ENCODE peak calls at places on chromosome 18, in seven cellular contexts. One of them, this sample, is unnamed.

GRCh38 chr18:58364867-58365533 is 263.9 kb downstream of the ALPK2 start:
- DNase-seq in stomach: no peak
- DNase-seq in ovary: no peak
- DNase-seq in Peyer's patch: no peak
- DNase-seq in H54: peak
- DNase-seq in tibial nerve: no peak
- DNase-seq in right lobe of liver: no peak
- DNase-seq in this sample: no peak

GRCh38 chr18:55522011-55522410 is 66.0 kb downstream of the TCF4 start:
- DNase-seq in ovary: no peak
- DNase-seq in H54: no peak
- DNase-seq in Peyer's patch: peak
- DNase-seq in stomach: no peak
- DNase-seq in right lobe of liver: no peak
- DNase-seq in tibial nerve: no peak
- DNase-seq in this sample: no peak

GRCh38 chr18:12278765-12279682 is 24.9 kb downstream of the CIDEA start:
- DNase-seq in right lobe of liver: peak
- DNase-seq in ovary: peak
- DNase-seq in H54: peak
- DNase-seq in stomach: peak
- DNase-seq in Peyer's patch: peak
- DNase-seq in tibial nerve: peak
- DNase-seq in this sample: peak

GRCh38 chr18:22318745-22319407 is 98.8 kb downstream of the CTAGE1 start:
- DNase-seq in tibial nerve: no peak
- DNase-seq in Peyer's patch: no peak
- DNase-seq in right lobe of liver: no peak
- DNase-seq in ovary: no peak
- DNase-seq in H54: no peak
- DNase-seq in stomach: no peak
- DNase-seq in this sample: no peak

GRCh38 chr18:23107718-23108117 is 27.6 kb upstream of the CABLES1 start:
- DNase-seq in stomach: no peak
- DNase-seq in tibial nerve: no peak
- DNase-seq in Peyer's patch: no peak
- DNase-seq in right lobe of liver: no peak
- DNase-seq in H54: no peak
- DNase-seq in ovary: no peak
- DNase-seq in this sample: no peak

GRCh38 chr18:22102948-22103663 is 66.3 kb upstream of the GATA6 start:
- DNase-seq in stomach: no peak
- DNase-seq in right lobe of liver: no peak
- DNase-seq in H54: no peak
- DNase-seq in ovary: no peak
- DNase-seq in tibial nerve: peak
- DNase-seq in Peyer's patch: no peak
- DNase-seq in this sample: no peak

GRCh38 chr18:21786526-21786925 is 45.9 kb downstream of the MIB1 start:
- DNase-seq in stomach: no peak
- DNase-seq in H54: no peak
- DNase-seq in tibial nerve: no peak
- DNase-seq in ovary: no peak
- DNase-seq in right lobe of liver: no peak
- DNase-seq in Peyer's patch: no peak
- DNase-seq in this sample: no peak

GRCh38 chr18:55877321-55877720 is 289.3 kb upstream of the TCF4 start:
- DNase-seq in Peyer's patch: no peak
- DNase-seq in ovary: no peak
- DNase-seq in H54: no peak
- DNase-seq in stomach: no peak
- DNase-seq in right lobe of liver: no peak
- DNase-seq in tibial nerve: no peak
- DNase-seq in this sample: no peak

GRCh38 chr18:12287131-12287681 is 20.8 kb upstream of the TUBB6 start:
- DNase-seq in tibial nerve: no peak
- DNase-seq in Peyer's patch: no peak
- DNase-seq in right lobe of liver: no peak
- DNase-seq in H54: no peak
- DNase-seq in stomach: no peak
- DNase-seq in ovary: no peak
- DNase-seq in this sample: peak

GRCh38 chr18:4400911-4401310 is 54.2 kb downstream of the DLGAP1 start:
- DNase-seq in Peyer's patch: no peak
- DNase-seq in tibial nerve: no peak
- DNase-seq in ovary: no peak
- DNase-seq in stomach: no peak
- DNase-seq in right lobe of liver: no peak
- DNase-seq in H54: no peak
- DNase-seq in this sample: no peak

GRCh38 chr18:923144-923543 is 18.5 kb downstream of the ADCYAP1 start:
- DNase-seq in tibial nerve: no peak
- DNase-seq in stomach: no peak
- DNase-seq in ovary: no peak
- DNase-seq in H54: no peak
- DNase-seq in right lobe of liver: no peak
- DNase-seq in Peyer's patch: no peak
- DNase-seq in this sample: no peak

GRCh38 chr18:54558609-54559585 is 32.1 kb upstream of the DYNAP start:
- DNase-seq in Peyer's patch: no peak
- DNase-seq in ovary: no peak
- DNase-seq in tibial nerve: peak
- DNase-seq in stomach: no peak
- DNase-seq in right lobe of liver: no peak
- DNase-seq in H54: no peak
- DNase-seq in this sample: no peak

DNA sequence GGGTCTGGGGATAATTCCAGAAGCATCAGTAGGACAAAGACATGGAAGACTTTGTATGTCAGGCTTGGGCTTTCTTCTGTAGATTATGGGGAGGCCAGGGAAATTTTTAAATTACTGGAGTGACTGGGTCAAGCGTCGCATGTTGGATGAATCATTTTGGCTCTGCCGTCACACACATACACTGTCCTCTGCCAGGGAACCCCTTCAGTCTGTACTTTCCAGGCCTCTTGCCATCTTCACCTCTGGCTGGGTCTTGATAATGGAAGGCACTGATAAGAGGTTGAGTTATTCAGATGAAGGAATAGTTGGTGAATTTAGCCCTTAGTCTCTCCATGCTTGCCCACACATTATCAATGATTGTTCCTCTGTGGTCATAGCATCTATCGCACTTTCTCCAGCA is 895.1 kb upstream of the CELF4 start:
- DNase-seq in tibial nerve: no peak
- DNase-seq in Peyer's patch: no peak
- DNase-seq in stomach: no peak
- DNase-seq in H54: no peak
- DNase-seq in ovary: no peak
- DNase-seq in right lobe of liver: no peak
- DNase-seq in this sample: no peak
- TF ChIP-seq POLR2A in tibial nerve: no peak
- TF ChIP-seq POLR2A in Peyer's patch: no peak
- TF ChIP-seq POLR2A in stomach: no peak
- TF ChIP-seq POLR2A in H54: no peak
- TF ChIP-seq POLR2A in ovary: no peak
- TF ChIP-seq POLR2A in right lobe of liver: no peak
- TF ChIP-seq POLR2A in this sample: no peak

GRCh38 chr18:73784853-73785252 is 362.8 kb downstream of the FBXO15 start:
- DNase-seq in H54: no peak
- DNase-seq in stomach: no peak
- DNase-seq in tibial nerve: peak
- DNase-seq in Peyer's patch: no peak
- DNase-seq in ovary: no peak
- DNase-seq in right lobe of liver: no peak
- DNase-seq in this sample: no peak

GRCh38 chr18:73782405-73782804 is 365.2 kb downstream of the FBXO15 start:
- DNase-seq in H54: no peak
- DNase-seq in stomach: no peak
- DNase-seq in right lobe of liver: no peak
- DNase-seq in Peyer's patch: no peak
- DNase-seq in ovary: no peak
- DNase-seq in tibial nerve: no peak
- DNase-seq in this sample: no peak

GRCh38 chr18:73777356-73778051 is 370.1 kb downstream of the FBXO15 start:
- DNase-seq in H54: no peak
- DNase-seq in Peyer's patch: no peak
- DNase-seq in right lobe of liver: no peak
- DNase-seq in tibial nerve: no peak
- DNase-seq in stomach: no peak
- DNase-seq in ovary: no peak
- DNase-seq in this sample: no peak

GRCh38 chr18:73778052-73778395 is 369.6 kb downstream of the FBXO15 start:
- DNase-seq in stomach: no peak
- DNase-seq in tibial nerve: no peak
- DNase-seq in H54: no peak
- DNase-seq in right lobe of liver: no peak
- DNase-seq in ovary: no peak
- DNase-seq in Peyer's patch: no peak
- DNase-seq in this sample: no peak

DNA sequence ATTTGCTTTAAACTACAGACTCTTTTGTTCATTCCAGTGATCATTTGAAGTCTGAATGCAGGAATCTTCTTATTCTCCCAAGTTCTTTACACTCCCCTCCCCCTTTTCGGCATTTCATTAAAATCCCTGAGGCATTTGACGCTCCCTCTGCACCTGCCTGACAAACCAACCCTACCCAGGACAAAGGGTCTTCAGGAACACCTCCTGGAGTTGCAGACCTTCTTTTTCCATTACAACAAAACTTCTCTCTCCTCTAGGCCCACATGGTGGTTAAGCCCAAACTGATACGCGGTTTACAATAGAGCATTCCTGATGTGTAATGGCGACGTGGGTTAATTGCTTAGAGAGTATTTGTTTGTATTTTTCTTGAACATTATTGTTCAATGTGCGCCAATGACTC is 367.4 kb downstream of the FBXO15 start:
- DNase-seq in tibial nerve: no peak
- DNase-seq in stomach: no peak
- DNase-seq in H54: no peak
- DNase-seq in right lobe of liver: no peak
- DNase-seq in Peyer's patch: no peak
- DNase-seq in ovary: no peak
- DNase-seq in this sample: no peak
- TF ChIP-seq POLR2A in tibial nerve: no peak
- TF ChIP-seq POLR2A in stomach: no peak
- TF ChIP-seq POLR2A in H54: no peak
- TF ChIP-seq POLR2A in right lobe of liver: no peak
- TF ChIP-seq POLR2A in Peyer's patch: no peak
- TF ChIP-seq POLR2A in ovary: no peak
- TF ChIP-seq POLR2A in this sample: no peak

GRCh38 chr18:51107082-51107481 is 77.1 kb downstream of the SMAD4 start:
- DNase-seq in tibial nerve: no peak
- DNase-seq in H54: no peak
- DNase-seq in stomach: no peak
- DNase-seq in right lobe of liver: no peak
- DNase-seq in ovary: no peak
- DNase-seq in Peyer's patch: no peak
- DNase-seq in this sample: no peak

GRCh38 chr18:51108330-51108729 is 78.3 kb downstream of the SMAD4 start:
- DNase-seq in ovary: no peak
- DNase-seq in stomach: no peak
- DNase-seq in Peyer's patch: no peak
- DNase-seq in tibial nerve: no peak
- DNase-seq in right lobe of liver: no peak
- DNase-seq in H54: no peak
- DNase-seq in this sample: no peak

GRCh38 chr18:51107594-51108305 is 77.7 kb downstream of the SMAD4 start:
- DNase-seq in stomach: no peak
- DNase-seq in tibial nerve: no peak
- DNase-seq in ovary: no peak
- DNase-seq in right lobe of liver: no peak
- DNase-seq in Peyer's patch: no peak
- DNase-seq in H54: peak
- DNase-seq in this sample: no peak

DNA sequence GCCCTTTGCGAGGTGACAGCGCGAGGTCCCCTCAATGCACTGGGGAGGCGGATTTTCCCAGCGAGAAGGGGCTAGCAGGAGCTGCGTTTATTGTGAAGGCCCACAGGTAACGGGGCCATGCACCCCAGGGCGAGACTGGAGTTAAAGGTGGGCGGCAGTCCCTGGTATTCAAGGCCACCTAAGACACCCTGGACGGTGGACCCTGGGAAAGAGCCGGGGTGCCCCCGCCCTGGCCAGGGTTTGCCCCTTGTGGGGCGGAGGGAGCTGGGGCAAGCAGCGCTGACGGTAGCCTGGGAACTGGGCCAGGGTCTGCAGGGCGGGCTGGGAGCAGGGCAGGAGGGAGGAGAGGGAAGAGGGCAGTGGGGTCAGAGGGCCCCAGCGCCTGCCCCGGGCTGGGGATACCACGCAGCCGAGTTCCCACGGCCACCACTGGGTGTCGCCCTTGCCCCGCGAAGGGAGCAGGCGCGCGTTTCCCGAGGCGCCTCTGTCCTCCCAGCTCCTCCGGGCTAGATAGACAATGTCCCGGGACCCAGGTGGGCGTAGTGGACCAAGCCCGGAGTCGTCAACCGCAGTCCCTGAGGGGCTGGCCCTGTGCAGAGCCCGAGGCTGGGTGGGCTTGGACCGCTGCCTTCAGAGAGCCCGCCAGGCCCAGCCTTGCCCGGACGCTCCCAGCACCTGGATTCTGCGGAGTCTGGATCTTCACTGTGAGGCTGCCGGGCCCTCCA is 80.2 kb downstream of the SMAD4 start:
- DNase-seq in ovary: peak
- DNase-seq in right lobe of liver: peak
- DNase-seq in H54: peak
- DNase-seq in tibial nerve: peak
- DNase-seq in Peyer's patch: peak
- DNase-seq in stomach: peak
- DNase-seq in this sample: no peak
- TF ChIP-seq POLR2A in ovary: no peak
- TF ChIP-seq POLR2A in right lobe of liver: no peak
- TF ChIP-seq POLR2A in H54: no peak
- TF ChIP-seq POLR2A in tibial nerve: no peak
- TF ChIP-seq POLR2A in Peyer's patch: no peak
- TF ChIP-seq POLR2A in stomach: no peak
- TF ChIP-seq POLR2A in this sample: no peak

GRCh38 chr18:36176177-36176584 is 11.1 kb upstream of the MOCOS start:
- DNase-seq in Peyer's patch: no peak
- DNase-seq in ovary: no peak
- DNase-seq in stomach: no peak
- DNase-seq in tibial nerve: no peak
- DNase-seq in H54: no peak
- DNase-seq in right lobe of liver: peak
- DNase-seq in this sample: no peak

GRCh38 chr18:36179562-36180334 is 7.5 kb upstream of the MOCOS start:
- DNase-seq in right lobe of liver: peak
- DNase-seq in stomach: peak
- DNase-seq in Peyer's patch: no peak
- DNase-seq in H54: no peak
- DNase-seq in tibial nerve: peak
- DNase-seq in ovary: peak
- DNase-seq in this sample: no peak

GRCh38 chr18:36177913-36178312 is 9.4 kb upstream of the MOCOS start:
- DNase-seq in stomach: no peak
- DNase-seq in H54: no peak
- DNase-seq in ovary: peak
- DNase-seq in right lobe of liver: no peak
- DNase-seq in Peyer's patch: no peak
- DNase-seq in tibial nerve: no peak
- DNase-seq in this sample: no peak

GRCh38 chr18:36176739-36177138 is 10.6 kb upstream of the MOCOS start:
- DNase-seq in tibial nerve: no peak
- DNase-seq in right lobe of liver: no peak
- DNase-seq in ovary: no peak
- DNase-seq in stomach: no peak
- DNase-seq in Peyer's patch: no peak
- DNase-seq in H54: no peak
- DNase-seq in this sample: no peak

GRCh38 chr18:36175481-36175880 is 11.8 kb upstream of the MOCOS start:
- DNase-seq in tibial nerve: no peak
- DNase-seq in ovary: no peak
- DNase-seq in H54: no peak
- DNase-seq in Peyer's patch: no peak
- DNase-seq in stomach: no peak
- DNase-seq in right lobe of liver: no peak
- DNase-seq in this sample: no peak
- TF ChIP-seq POLR2A in tibial nerve: no peak
- TF ChIP-seq POLR2A in ovary: no peak
- TF ChIP-seq POLR2A in H54: no peak
- TF ChIP-seq POLR2A in Peyer's patch: no peak
- TF ChIP-seq POLR2A in stomach: no peak
- TF ChIP-seq POLR2A in right lobe of liver: no peak
- TF ChIP-seq POLR2A in this sample: no peak